ENCODE peak calls at places on chromosomes 2 and 18, in six cellular contexts. X is astrocyte of the spinal cord, M is endodermal cell, W is hepatocyte, D is cardiac fibroblast, U is progenitor cell of endocrine pancreas. S is an unnamed sample.

GRCh38 chr2:136344339-136344738 is 226.4 kb upstream of the CXCR4 start:
- DNase-seq in X (no peak), M (no peak), W (no peak), D (no peak), U (no peak), S (no peak)

GRCh38 chr18:76401496-76401895 is 93.5 kb downstream of the ZNF516 start:
- DNase-seq in X (no peak), M (no peak), W (no peak), D (no peak), U (no peak), S (no peak)

GRCh38 chr2:198483046-198483445 is 678.7 kb downstream of the PLCL1 start:
- DNase-seq in X (no peak), M (no peak), W (no peak), D (no peak), U (no peak), S (no peak)

GRCh38 chr18:61998957-61999356 is 106.2 kb upstream of the RNF152 start:
- DNase-seq in X (peak), M (no peak), W (no peak), D (peak), U (no peak), S (no peak)

GRCh38 chr2:222884765-222885424 is 24.1 kb downstream of the ACSL3 start:
- DNase-seq in X (no peak), M (no peak), W (no peak), D (peak), U (no peak), S (no peak)

GRCh38 chr18:60469396-60469795 is 96.8 kb upstream of the MC4R start:
- DNase-seq in X (no peak), M (no peak), W (no peak), D (peak), U (no peak), S (no peak)

GRCh38 chr2:46306320-46306719 is 9.1 kb downstream of the EPAS1 start:
- DNase-seq in X (no peak), M (no peak), W (peak), D (peak), U (no peak), S (no peak)

GRCh38 chr2:1974391-1974790 is 230.1 kb upstream of the PXDN start:
- DNase-seq in X (peak), M (no peak), W (no peak), D (peak), U (no peak), S (no peak)

GRCh38 chr2:105325389-105325963 is 4.1 kb downstream of the TGFBRAP1 start:
- DNase-seq in X (peak), M (no peak), W (no peak), D (peak), U (no peak), S (no peak)

GRCh38 chr2:238409341-238410200 is 17.2 kb upstream of the ASB1 start:
- DNase-seq in X (no peak), M (no peak), W (no peak), D (no peak), U (no peak), S (no peak)

GRCh38 chr2:211351998-211352397 is 795.6 kb downstream of the CPS1 start:
- DNase-seq in X (no peak), M (peak), W (no peak), D (no peak), U (no peak), S (no peak)

DNA sequence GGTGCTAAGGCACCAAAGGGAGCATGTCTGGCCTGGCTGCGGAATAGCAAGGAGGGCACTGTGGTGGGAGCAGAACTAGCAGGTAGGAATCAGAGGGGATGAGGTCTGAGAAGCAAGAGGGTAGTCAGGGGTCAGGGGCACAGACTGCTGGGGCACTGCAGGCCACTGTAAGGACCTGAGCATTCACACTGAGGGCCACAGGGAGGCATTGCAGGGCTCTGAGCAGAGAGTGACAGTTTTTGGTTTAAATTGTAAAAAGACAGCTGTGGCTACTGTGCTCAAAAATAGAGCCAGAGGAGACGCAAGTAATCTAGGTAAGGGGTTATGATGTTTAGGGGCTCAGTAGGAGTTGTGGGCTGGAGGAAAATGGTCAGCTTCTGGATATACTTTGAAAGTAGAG is 41.5 kb downstream of the ARHGAP25 start:
- DNase-seq in X (no peak), M (no peak), W (no peak), D (no peak), U (no peak), S (no peak)
- TF ChIP-seq CTCF in X (no peak), M (peak), W (no peak), D (peak), U (no peak), S (no peak)

GRCh38 chr2:226792155-226792871 is 7.3 kb downstream of the IRS1 start:
- DNase-seq in X (peak), M (peak), W (peak), D (no peak), U (no peak), S (no peak)

GRCh38 chr2:226791056-226791486 is 8.5 kb downstream of the IRS1 start:
- DNase-seq in X (peak), M (peak), W (peak), D (peak), U (no peak), S (no peak)

GRCh38 chr2:226790436-226790835 is 9.2 kb downstream of the IRS1 start:
- DNase-seq in X (no peak), M (no peak), W (peak), D (no peak), U (no peak), S (no peak)

GRCh38 chr2:226790006-226790405 is 9.6 kb downstream of the IRS1 start:
- DNase-seq in X (no peak), M (no peak), W (no peak), D (peak), U (no peak), S (no peak)

GRCh38 chr2:226791487-226792081 is 8.0 kb downstream of the IRS1 start:
- DNase-seq in X (peak), M (peak), W (peak), D (peak), U (peak), S (peak)
- TF ChIP-seq CTCF in X (peak), M (peak), W (peak), D (peak), U (peak), S (peak)

GRCh38 chr18:48540329-48541025 is 1.6 kb downstream of the CTIF start:
- DNase-seq in X (peak), M (peak), W (peak), D (peak), U (peak), S (peak)
- TF ChIP-seq CTCF in X (peak), M (peak), W (peak), D (no peak), U (peak), S (peak)

DNA sequence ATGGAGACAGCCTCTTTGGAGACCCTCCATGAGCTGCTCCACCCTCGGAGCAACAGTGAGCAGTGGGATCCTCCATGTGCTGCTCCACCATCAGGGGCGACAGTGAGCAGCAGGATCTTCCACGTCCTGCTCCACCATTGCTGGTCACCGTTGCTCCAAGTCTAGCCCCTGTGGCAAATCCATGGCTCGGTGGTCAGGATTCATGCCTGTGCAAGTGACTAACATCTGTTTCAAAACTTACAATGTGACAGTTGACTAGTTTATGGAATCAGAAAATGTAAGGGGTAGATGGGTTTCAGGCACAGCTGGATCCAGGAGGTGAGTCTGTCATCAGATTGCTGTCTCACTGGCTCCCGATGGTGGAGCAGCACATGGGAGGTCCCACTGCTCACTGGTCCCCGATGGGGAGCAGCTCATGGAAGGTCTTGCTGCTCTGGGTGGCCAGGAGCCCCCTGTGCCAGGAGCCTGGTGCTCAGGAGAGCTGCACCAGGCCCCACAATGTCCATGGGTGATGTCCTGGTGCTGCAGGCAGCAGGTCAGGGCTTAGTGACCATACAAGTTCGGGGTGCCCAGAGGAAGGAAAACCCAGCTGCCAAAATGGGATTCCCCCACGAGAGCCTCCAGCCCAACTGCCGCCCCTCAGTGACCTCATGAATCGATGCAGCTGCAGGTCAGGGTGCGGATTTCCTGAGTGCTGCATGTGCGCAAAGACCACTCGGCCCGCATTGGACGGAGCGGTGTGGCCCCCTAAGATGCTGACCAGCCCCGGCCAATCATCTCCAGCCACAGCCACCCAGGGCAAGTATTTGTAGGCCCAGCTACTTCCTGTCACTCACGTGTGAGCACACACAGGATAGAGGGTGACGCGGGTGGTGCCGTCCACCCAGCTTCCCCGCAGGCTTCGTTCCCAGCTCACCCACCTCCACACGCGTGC is 116.5 kb upstream of the OTOS start:
- DNase-seq in X (no peak), M (peak), W (no peak), D (no peak), U (peak), S (no peak)
- TF ChIP-seq CTCF in X (no peak), M (peak), W (no peak), D (no peak), U (no peak), S (no peak)

GRCh38 chr2:119218478-119219064 is 5.1 kb upstream of the STEAP3 start:
- DNase-seq in X (peak), M (peak), W (peak), D (peak), U (no peak), S (no peak)
- TF ChIP-seq CTCF in X (peak), M (peak), W (peak), D (peak), U (peak), S (peak)

DNA sequence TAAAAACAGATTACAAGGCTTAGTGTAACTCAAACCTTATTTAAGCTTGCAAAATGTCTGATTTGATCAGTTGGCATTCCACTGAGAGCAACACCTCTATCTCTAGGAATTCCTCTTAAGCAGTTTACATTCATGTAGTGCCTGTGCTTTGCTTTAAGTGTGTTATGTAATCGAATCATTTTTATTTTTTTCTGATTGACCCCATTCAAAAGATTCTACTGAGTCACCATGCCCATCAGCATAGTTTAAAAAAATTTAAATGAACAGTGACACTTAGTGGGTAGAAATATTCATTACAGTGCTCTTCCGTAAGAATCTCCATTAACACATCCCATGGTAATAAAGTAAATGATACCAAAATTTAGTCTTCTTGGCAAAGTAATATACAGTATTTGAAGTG is 67.8 kb upstream of the SLC4A10 start:
- DNase-seq in X (no peak), M (no peak), W (no peak), D (no peak), U (no peak), S (no peak)
- TF ChIP-seq CTCF in X (no peak), M (peak), W (no peak), D (no peak), U (peak), S (peak)

GRCh38 chr2:86239745-86240144 is 40.5 kb downstream of the MRPL35 start:
- DNase-seq in X (no peak), M (no peak), W (no peak), D (no peak), U (no peak), S (no peak)

GRCh38 chr2:86241611-86242010 is 42.4 kb downstream of the MRPL35 start:
- DNase-seq in X (no peak), M (no peak), W (no peak), D (no peak), U (no peak), S (no peak)

GRCh38 chr2:86243272-86243671 is 44.0 kb downstream of the MRPL35 start:
- DNase-seq in X (no peak), M (no peak), W (no peak), D (no peak), U (no peak), S (no peak)

GRCh38 chr2:86240251-86240650 is 41.0 kb downstream of the MRPL35 start:
- DNase-seq in X (no peak), M (no peak), W (no peak), D (no peak), U (no peak), S (no peak)

DNA sequence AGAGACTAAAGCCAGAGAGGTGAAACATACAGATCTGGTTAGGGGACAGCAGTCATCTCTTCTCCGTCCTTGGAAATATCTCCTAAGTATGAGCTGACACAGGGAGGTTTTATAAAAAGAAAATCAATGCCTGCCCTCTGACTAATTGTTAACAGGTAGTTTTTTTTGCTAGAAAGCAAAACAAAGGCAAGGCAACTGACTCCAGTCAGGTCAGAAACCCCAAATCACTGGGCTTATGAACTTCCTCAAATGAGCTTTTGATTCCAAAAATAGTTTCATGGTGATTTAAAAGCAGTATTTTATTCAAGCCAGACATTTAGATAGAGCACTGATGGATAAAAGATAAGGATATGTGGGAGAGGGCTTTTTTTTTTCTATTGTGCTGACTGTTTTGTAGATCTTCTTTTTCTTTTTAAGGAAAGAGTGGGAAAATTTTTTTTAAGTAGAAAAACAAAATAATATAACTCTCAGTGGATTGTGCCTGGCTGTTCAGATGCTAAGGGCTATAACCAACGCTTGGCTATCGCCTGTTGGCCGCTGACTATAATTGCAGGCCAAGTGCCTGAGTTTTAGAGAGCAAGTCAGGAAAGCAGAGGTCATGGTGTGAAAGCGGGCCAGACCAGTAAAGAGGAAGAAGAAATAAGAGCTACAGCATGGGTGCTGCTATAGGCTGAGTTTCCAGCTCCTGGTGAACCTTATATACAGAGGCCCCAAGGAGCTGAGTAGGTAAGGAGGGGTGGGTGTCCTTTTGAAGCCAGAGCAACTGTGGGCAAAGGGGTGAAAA is 44.9 kb downstream of the MRPL35 start:
- DNase-seq in X (no peak), M (peak), W (no peak), D (no peak), U (no peak), S (no peak)
- TF ChIP-seq CTCF in X (no peak), M (peak), W (peak), D (no peak), U (peak), S (peak)

GRCh38 chr2:11784310-11784709 is 37.9 kb downstream of the LPIN1 start:
- DNase-seq in X (no peak), M (no peak), W (no peak), D (no peak), U (no peak), S (no peak)
- TF ChIP-seq CTCF in X (no peak), M (no peak), W (no peak), D (no peak), U (no peak), S (no peak)